ENCODE peak calls at places on chromosomes 1 and 21, in four cellular contexts. D is PC-3; U is right atrium auricular region; B is CD4-positive, alpha-beta T cell. T is an unnamed sample.

GRCh38 chr1:187891993-187892392 is 1063.2 kb downstream of the PLA2G4A start:
- DNase-seq in D (no peak), U (no peak), B (no peak), T (no peak)

GRCh38 chr1:184743062-184743756 is 11.4 kb downstream of the EDEM3 start:
- DNase-seq in B (no peak), D (peak), U (no peak), T (no peak)

GRCh38 chr1:58791106-58791505 is 7.3 kb upstream of the JUN start:
- DNase-seq in D (no peak), B (no peak), U (no peak), T (no peak)

GRCh38 chr1:118660769-118661168 is 327.4 kb downstream of the TBX15 start:
- DNase-seq in D (no peak), B (no peak), U (no peak), T (no peak)

GRCh38 chr1:211638246-211638645 is 37.2 kb downstream of the NEK2 start:
- DNase-seq in D (no peak), B (no peak), U (no peak), T (no peak)

GRCh38 chr1:62247391-62248168 is 52.9 kb downstream of the L1TD1 start:
- DNase-seq in B (no peak), D (no peak), U (no peak), T (no peak)

GRCh38 chr1:91683598-91683951 is 182.9 kb downstream of the CDC7 start:
- DNase-seq in B (no peak), U (no peak), D (no peak), T (no peak)

GRCh38 chr1:183872406-183872805 is 67.5 kb downstream of the RGL1 start:
- DNase-seq in B (no peak), D (no peak), U (no peak), T (no peak)

GRCh38 chr1:4603317-4604110 is 50.9 kb upstream of the AJAP1 start:
- DNase-seq in D (peak), B (no peak), U (no peak), T (no peak)

GRCh38 chr1:161787355-161787754 is 21.2 kb downstream of the ATF6 start:
- DNase-seq in U (no peak), B (no peak), D (no peak), T (no peak)

GRCh38 chr1:161792740-161793139 is 26.6 kb downstream of the ATF6 start:
- DNase-seq in U (no peak), D (peak), B (no peak), T (no peak)

GRCh38 chr1:161790587-161791317 is 24.6 kb downstream of the ATF6 start:
- DNase-seq in D (no peak), U (no peak), B (no peak), T (no peak)

DNA sequence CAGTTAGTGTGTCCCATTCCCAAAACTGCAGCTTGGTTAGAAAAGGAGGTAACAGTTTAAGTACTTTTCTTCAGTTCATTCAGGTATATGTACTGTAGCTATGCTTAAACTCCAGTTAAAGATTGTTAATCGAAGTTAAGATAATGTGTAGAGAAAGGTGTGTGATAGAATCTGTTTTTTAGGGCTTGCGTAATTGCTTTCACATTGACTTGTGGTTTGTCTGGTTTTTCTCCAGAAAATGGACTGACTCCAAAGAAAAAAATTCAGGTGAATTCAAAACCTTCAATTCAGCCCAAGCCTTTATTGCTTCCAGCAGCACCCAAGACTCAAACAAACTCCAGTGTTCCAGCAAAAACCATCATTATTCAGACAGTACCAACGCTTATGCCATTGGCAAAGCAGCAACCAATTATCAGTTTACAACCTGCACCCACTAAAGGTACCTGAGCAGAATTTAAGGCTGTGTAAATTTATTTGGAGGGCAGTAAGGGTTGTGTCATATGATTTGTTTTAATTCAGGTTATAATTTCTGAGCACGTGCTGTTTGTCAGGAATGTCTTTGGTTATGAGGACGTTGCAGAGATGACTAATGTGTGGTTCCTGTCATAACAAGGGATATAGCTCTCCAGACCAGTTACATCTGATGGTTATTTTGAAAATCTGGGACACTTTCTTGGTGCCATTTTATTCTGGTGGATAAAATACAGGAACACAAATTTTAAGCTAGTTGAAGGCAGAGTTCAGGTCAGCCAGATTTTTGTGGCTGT is 26.0 kb downstream of the ATF6 start:
- DNase-seq in D (peak), B (no peak), U (no peak), T (no peak)
- TF ChIP-seq CTCF in D (no peak), B (no peak), U (no peak), T (no peak)

DNA sequence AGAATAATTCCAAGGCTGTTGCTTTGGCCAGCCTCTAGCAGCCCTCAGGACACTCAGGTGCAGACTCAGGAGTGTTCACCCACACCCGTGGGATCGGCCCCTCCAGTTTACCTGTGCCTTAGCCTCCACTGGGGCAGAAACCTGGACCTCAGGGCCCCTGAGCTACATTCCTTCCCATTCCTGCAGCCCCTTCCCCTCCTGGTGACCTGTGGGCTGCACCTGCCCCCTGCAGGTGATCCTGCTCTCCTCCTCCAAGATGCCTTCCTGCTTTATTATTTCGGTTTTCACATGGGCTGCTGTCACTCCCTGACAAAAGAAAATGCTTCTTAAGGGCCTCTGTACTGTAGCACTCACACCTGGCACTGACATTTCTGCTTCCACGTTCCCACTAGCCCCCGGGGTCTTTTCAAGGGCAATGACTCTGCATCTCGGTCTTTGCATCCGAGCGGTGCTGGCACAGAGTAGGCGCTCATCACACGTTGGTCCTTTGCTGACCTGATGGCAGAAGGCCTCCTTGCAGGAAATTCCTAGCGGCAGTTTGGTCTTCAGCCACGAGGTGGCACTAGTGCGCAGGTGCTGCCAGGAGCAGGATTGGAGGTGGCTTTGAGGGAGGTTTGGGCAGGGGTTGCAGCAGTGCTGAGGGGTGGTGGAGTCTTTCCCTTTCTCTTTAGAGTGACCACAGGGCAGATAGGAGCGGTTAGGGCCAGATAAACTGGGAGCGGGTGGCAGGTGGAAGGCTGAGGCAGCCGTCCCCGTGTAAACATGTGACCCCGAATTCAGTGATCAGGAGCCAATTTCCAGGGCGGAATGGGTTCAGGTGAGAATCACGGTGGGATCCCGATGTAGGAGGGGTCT is 25.3 kb upstream of the ETV3 start:
- DNase-seq in U (peak), D (peak), B (peak), T (peak)
- TF ChIP-seq CTCF in U (peak), D (peak), B (peak), T (peak)

DNA sequence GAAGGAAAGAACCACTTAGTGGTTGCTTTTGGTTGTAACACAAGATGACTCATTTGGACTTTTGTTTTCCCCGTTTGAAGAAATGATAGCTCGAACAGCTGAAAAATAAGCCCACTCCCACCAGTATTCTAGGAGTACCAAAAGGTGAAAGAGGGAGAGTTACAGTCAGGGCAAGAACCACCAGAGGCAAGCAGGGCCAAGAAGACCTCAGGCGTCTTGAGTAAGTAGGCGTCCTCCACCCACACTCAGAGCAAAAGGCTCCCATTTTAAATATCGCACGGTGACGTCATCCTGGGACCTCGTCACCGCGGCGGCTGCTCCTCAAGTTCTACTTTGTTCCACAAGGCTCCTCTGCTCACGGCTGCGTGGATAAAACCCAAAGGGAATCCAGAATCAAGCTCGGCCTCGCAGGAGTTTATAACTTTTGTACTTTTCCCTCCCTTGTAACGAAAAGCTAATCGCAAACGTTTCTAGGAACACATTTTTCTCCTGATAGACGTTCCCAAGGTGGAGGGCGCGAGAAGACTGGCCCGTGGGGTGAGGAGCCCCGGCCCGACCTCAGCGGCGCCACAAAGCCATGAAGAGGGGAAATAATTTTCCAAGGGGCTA is 1.2 kb downstream of the BTG3 start:
- DNase-seq in D (peak), U (peak), B (peak), T (peak)
- TF ChIP-seq CTCF in D (no peak), U (no peak), B (no peak), T (no peak)

GRCh38 chr1:119870917-119871486 is 25.3 kb downstream of the ADAM30 start:
- DNase-seq in B (peak), D (peak), U (peak), T (peak)
- TF ChIP-seq CTCF in B (peak), D (peak), U (peak), T (no peak)

DNA sequence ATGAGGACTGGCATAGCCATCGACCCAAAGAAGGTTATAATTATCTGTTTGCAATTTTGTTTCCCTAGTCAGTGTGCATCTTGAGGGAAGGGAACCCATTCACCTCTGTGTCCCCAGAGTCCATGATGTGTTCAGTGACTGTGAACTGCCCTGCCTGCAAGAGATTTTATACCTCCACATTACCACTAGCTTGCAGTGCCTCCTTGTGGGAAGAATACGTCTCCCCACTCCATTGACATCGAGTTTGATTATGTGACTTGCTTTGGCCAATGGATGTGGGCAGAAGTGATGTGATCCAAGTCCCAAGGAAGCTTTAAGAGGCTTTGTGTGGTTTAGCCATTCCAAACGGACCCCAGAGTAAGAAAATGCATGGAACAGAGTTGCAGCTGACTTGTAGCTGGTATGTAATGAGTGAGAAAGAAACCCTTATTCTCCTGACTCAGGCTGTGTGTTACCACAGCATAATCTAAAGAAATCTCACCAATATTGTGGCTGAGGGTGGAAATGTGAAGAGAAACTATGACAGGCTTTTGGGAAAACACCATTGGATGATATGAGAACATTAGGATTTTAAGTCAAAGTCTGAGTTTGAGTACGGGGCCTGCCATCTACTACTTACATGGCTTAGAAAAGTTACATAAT is 47.8 kb upstream of the NRDC start:
- DNase-seq in U (no peak), D (peak), B (no peak), T (no peak)
- TF ChIP-seq CTCF in U (no peak), D (peak), B (no peak), T (no peak)

GRCh38 chr1:239985044-239985443 is 106.6 kb upstream of the FMN2 start:
- DNase-seq in B (no peak), U (no peak), D (no peak), T (no peak)

GRCh38 chr1:239982762-239983161 is 108.9 kb upstream of the FMN2 start:
- DNase-seq in U (no peak), D (no peak), B (no peak), T (no peak)

GRCh38 chr1:239989990-239990389 is 101.7 kb upstream of the FMN2 start:
- DNase-seq in D (no peak), B (no peak), U (no peak), T (no peak)

GRCh38 chr1:239987103-239987745 is 104.5 kb upstream of the FMN2 start:
- DNase-seq in U (no peak), B (no peak), D (peak), T (no peak)
- TF ChIP-seq CTCF in U (peak), B (no peak), D (peak), T (no peak)

GRCh38 chr1:3349968-3350299 is 104.5 kb upstream of the ARHGEF16 start:
- DNase-seq in B (no peak), D (no peak), U (no peak), T (no peak)

GRCh38 chr1:3352084-3352951 is 102.1 kb upstream of the ARHGEF16 start:
- DNase-seq in U (peak), B (no peak), D (peak), T (no peak)

GRCh38 chr1:3351300-3352083 is 103.0 kb upstream of the ARHGEF16 start:
- DNase-seq in U (no peak), D (peak), B (no peak), T (no peak)

GRCh38 chr1:3349161-3349967 is 105.1 kb upstream of the ARHGEF16 start:
- DNase-seq in U (peak), B (no peak), D (peak), T (no peak)

GRCh38 chr1:3350441-3351261 is 103.8 kb upstream of the ARHGEF16 start:
- DNase-seq in D (no peak), U (no peak), B (no peak), T (no peak)
- TF ChIP-seq CTCF in D (peak), U (no peak), B (no peak), T (no peak)

GRCh38 chr1:17021896-17022295 is 10.2 kb upstream of the ATP13A2 start:
- DNase-seq in D (no peak), B (no peak), U (no peak), T (no peak)

GRCh38 chr1:17024721-17025120 is 13.0 kb upstream of the ATP13A2 start:
- DNase-seq in B (no peak), D (no peak), U (no peak), T (no peak)

GRCh38 chr1:17020502-17020901 is 8.8 kb upstream of the ATP13A2 start:
- DNase-seq in D (no peak), U (no peak), B (no peak), T (no peak)

GRCh38 chr1:17023103-17023502 is 11.4 kb upstream of the ATP13A2 start:
- DNase-seq in U (no peak), D (no peak), B (no peak), T (no peak)

GRCh38 chr1:17023573-17023972 is 11.8 kb upstream of the ATP13A2 start:
- DNase-seq in D (no peak), U (no peak), B (no peak), T (no peak)
- TF ChIP-seq CTCF in D (no peak), U (no peak), B (no peak), T (no peak)

T was measured in activated B cell treated with CpG ODN at 0.5 μM for 24 hours.